ENCODE peak calls at places on chromosome 17, in six cellular contexts. W, C, R, E, P and I are unnamed samples.

GRCh38 chr17:80313160-80313829 is 52.6 kb downstream of the RNF213 start:
- DNase-seq in P (no peak), R (no peak), C (no peak), W (no peak), E (no peak), I (no peak)

GRCh38 chr17:40243756-40244155 is 24.7 kb downstream of the WIPF2 start:
- DNase-seq in C (peak), E (no peak), P (no peak), W (no peak), R (no peak), I (no peak)

GRCh38 chr17:4476512-4477070 is 22.1 kb upstream of the SPNS2 start:
- DNase-seq in E (no peak), P (no peak), W (no peak), R (no peak), C (no peak), I (no peak)

GRCh38 chr17:17744116-17744515 is 62.9 kb downstream of the RAI1 start:
- DNase-seq in R (no peak), P (no peak), C (no peak), W (no peak), E (no peak), I (no peak)

GRCh38 chr17:36598951-36599401 is 2.4 kb upstream of the MRM1 start:
- DNase-seq in E (no peak), P (no peak), W (no peak), R (no peak), C (no peak), I (no peak)

GRCh38 chr17:80491478-80492342 is 15.3 kb upstream of the NPTX1 start:
- DNase-seq in R (no peak), W (no peak), C (no peak), P (no peak), E (no peak), I (no peak)

GRCh38 chr17:74752415-74752814 is 4.0 kb downstream of the NHERF1 start:
- DNase-seq in C (no peak), R (no peak), P (no peak), W (no peak), E (no peak), I (no peak)

GRCh38 chr17:74768069-74768762 is 7.9 kb downstream of the NAT9 start:
- DNase-seq in P (no peak), E (no peak), R (no peak), W (no peak), C (peak), I (peak)

GRCh38 chr17:14302421-14303099 is 1.7 kb downstream of the HS3ST3B1 start:
- DNase-seq in E (no peak), W (no peak), R (peak), P (peak), C (peak), I (peak)

GRCh38 chr17:1577186-1577585 is 14.6 kb upstream of the PITPNA start:
- DNase-seq in W (peak), C (peak), E (peak), R (peak), P (peak), I (no peak)

GRCh38 chr17:34741967-34742366 is 162.6 kb downstream of the TMEM132E start:
- DNase-seq in R (no peak), W (no peak), E (no peak), P (no peak), C (no peak), I (no peak)

GRCh38 chr17:1512351-1512750 is 4.1 kb downstream of the INPP5K start:
- DNase-seq in P (no peak), R (peak), W (no peak), C (no peak), E (no peak), I (no peak)

GRCh38 chr17:77634710-77635109 is 323.8 kb upstream of the TNRC6C start:
- DNase-seq in P (no peak), R (no peak), E (no peak), W (no peak), C (no peak), I (no peak)

GRCh38 chr17:61467416-61468262 is 15.4 kb downstream of the TBX4 start:
- DNase-seq in P (no peak), E (no peak), R (peak), C (peak), W (peak), I (peak)

GRCh38 chr17:79393358-79394038 is 217.4 kb downstream of the RBFOX3 start:
- DNase-seq in C (peak), E (no peak), P (peak), R (peak), W (peak), I (no peak)

GRCh38 chr17:52383493-52384100 is 225.1 kb upstream of the CA10 start:
- DNase-seq in P (no peak), C (no peak), W (no peak), E (no peak), R (peak), I (no peak)

GRCh38 chr17:55318081-55318480 is 53.3 kb downstream of the HLF start:
- DNase-seq in E (no peak), P (no peak), C (no peak), R (no peak), W (no peak), I (no peak)

GRCh38 chr17:79092567-79092966 is 17.9 kb downstream of the ENGASE start:
- DNase-seq in E (no peak), W (no peak), R (no peak), P (no peak), C (no peak), I (no peak)

GRCh38 chr17:79391808-79392233 is 219.0 kb downstream of the RBFOX3 start:
- DNase-seq in W (peak), C (peak), E (no peak), R (peak), P (peak), I (no peak)

GRCh38 chr17:83196973-83197880 is 117.8 kb downstream of the METRNL start:
- DNase-seq in R (no peak), C (peak), W (peak), E (peak), P (no peak), I (no peak)

GRCh38 chr17:43829738-43830137 is 3.2 kb downstream of the MPP3 start:
- DNase-seq in C (no peak), W (no peak), P (no peak), E (no peak), R (no peak), I (no peak)

GRCh38 chr17:43832976-43833829 is at the start of gene MPP3:
- DNase-seq in C (peak), E (no peak), R (peak), W (no peak), P (peak), I (no peak)

GRCh38 chr17:43830510-43831145 is 2.3 kb downstream of the MPP3 start:
- DNase-seq in P (no peak), E (no peak), W (no peak), R (peak), C (no peak), I (no peak)

GRCh38 chr17:43832168-43832975 is 574 bp downstream of the MPP3 start:
- DNase-seq in R (peak), P (peak), W (no peak), C (peak), E (no peak), I (no peak)

DNA sequence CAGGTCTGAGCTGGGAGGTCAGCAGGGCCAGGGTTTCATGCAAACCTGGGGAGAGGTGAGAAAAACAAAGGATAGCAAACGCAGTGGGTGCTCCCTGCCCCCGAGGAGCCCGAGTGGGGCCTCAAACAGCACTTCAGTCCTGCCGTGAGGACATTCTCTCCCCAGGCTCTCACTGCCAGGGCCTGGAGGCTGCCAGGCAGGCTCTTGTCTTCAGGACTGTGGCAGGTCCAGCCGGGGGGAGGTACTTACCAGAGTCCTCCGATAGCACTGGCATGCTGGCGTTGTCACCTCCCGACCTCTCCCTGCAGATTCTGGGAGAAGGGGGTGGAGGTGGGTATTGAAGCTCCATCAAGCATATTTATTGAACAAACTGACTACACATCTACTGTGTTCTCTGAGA is 1.3 kb downstream of the MPP3 start:
- DNase-seq in R (no peak), E (no peak), W (no peak), P (no peak), C (no peak), I (no peak)
- H3K4me3 ChIP-seq in R (peak), E (no peak), W (no peak), P (no peak), C (no peak), I (no peak)

GRCh38 chr17:7834891-7835817 is 1.1 kb downstream of the KDM6B start:
- DNase-seq in P (peak), R (peak), W (peak), E (peak), C (peak), I (peak)
- TF ChIP-seq CTCF in P (peak), R (peak), W (peak), E (peak), C (peak), I (peak)

GRCh38 chr17:71934520-71934919 is 186.3 kb upstream of the SOX9 start:
- DNase-seq in E (no peak), C (no peak), R (peak), P (no peak), W (no peak), I (no peak)

GRCh38 chr17:71938340-71939010 is 182.3 kb upstream of the SOX9 start:
- DNase-seq in P (no peak), E (no peak), W (no peak), C (no peak), R (no peak), I (no peak)

GRCh38 chr17:71933306-71933705 is 187.5 kb upstream of the SOX9 start:
- DNase-seq in C (no peak), E (no peak), P (no peak), R (no peak), W (no peak), I (no peak)

GRCh38 chr17:71937914-71938313 is 182.9 kb upstream of the SOX9 start:
- DNase-seq in P (no peak), R (no peak), E (no peak), W (no peak), C (no peak), I (no peak)

GRCh38 chr17:71936977-71937376 is 183.8 kb upstream of the SOX9 start:
- DNase-seq in C (no peak), E (no peak), W (no peak), R (peak), P (no peak), I (no peak)
- H3K4me3 ChIP-seq in C (no peak), E (no peak), W (no peak), R (no peak), P (no peak), I (no peak)

GRCh38 chr17:44947461-44948314 is at the start of gene KIF18B:
- DNase-seq in P (peak), W (peak), E (peak), R (peak), C (peak), I (peak)
- TF ChIP-seq CTCF in P (no peak), W (no peak), E (no peak), R (no peak), C (no peak), I (no peak)

GRCh38 chr17:16352303-16352837 is 899 bp downstream of the CENPV start:
- DNase-seq in C (peak), E (no peak), W (no peak), R (peak), P (no peak), I (no peak)
- H3K4me3 ChIP-seq in C (peak), E (peak), W (peak), R (peak), P (peak), I (peak)

GRCh38 chr17:75827291-75828050 is 16.7 kb downstream of the UNC13D start:
- DNase-seq in P (peak), R (no peak), C (peak), E (no peak), W (no peak), I (no peak)
- TF ChIP-seq CTCF in P (peak), R (peak), C (peak), E (peak), W (peak), I (peak)

DNA sequence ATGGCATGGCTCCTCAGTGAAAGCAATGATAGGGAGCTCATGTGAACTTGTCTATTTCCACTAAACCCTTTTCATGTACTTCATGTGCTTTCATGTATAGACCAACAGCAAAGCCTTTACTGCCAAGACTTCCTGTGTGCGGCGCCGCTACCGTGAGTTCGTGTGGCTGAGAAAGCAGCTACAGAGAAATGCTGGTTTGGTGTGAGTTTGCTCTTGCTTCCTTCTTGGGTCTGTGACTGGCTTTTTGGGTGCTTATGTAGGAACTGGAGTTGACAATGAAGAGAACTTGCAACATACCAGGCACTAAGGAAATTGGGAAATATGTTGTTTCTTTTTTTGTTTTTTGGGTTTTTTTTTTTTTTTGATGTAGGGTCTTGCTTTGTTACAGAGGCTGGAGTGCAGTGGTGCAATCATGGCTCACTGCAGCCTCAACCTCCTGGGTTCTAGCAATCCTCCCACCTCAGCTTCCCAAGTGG is 5.7 kb downstream of the SNX11 start:
- DNase-seq in W (no peak), C (no peak), E (no peak), P (no peak), R (no peak), I (no peak)
- H3K4me3 ChIP-seq in W (no peak), C (no peak), E (no peak), P (no peak), R (no peak), I (no peak)

DNA sequence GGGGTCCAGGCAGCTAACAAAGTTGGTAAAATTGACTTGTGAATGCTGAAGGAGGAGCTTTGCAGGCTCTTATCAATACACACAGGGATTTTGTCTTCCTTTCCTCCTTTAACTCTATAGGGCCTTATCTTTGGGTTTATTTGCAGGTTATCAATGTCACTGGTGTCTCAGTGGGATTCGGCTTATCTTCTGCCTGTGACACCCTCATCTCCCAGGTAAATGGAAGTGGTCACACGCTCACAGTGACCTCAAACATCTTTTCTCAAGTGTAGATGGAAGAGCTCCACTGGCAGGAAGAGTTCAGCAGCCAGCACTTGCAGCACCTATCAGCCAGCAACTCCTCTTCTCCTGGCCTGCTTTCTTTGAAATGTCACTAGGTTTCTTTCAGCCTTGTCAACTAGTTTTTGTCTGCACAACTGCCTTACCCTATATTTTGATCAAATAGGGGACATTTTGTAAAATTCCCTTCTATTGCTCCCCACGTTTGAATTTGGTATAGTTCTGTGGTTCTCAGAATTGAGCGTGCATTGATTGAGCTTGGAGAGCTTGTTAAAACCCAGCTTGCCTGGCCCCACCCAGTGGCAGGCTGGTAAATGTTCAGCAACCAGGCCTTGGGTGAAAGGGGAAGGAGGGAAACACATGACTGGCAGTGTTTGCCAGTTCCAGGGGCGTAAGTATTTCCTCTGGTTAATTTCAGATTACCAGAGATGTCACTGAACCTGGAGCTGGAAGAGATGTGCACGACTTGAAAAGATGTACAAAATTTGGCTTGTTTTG is 12.8 kb downstream of the SLC47A1 start:
- DNase-seq in E (no peak), R (no peak), W (no peak), C (no peak), P (no peak), I (no peak)
- TF ChIP-seq CTCF in E (no peak), R (peak), W (peak), C (no peak), P (peak), I (peak)

DNA sequence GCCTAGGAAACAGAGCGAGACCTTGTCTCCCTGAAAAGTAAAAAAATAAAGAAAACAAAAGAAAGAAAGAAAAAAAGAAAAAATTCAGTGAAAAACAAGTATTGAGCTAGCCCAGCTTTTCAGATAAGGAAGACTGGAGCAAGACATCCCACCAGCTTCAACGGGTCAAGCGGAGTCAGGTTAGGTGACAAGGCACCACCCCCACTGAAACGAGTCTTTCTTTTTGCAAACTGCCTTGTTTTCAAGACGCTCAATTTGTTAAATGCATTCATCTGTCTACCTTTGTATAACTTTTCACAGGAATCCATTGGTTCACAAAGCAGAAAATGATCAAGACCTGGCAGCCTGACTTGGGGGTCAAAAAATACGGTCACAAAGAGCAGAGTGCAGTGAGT is 10.7 kb upstream of the AXIN2 start:
- DNase-seq in P (no peak), E (no peak), W (no peak), C (no peak), R (no peak), I (no peak)
- H3K4me3 ChIP-seq in P (no peak), E (no peak), W (no peak), C (no peak), R (no peak), I (no peak)